ENCODE peak calls at places on chromosome 7, in four cellular contexts. A, Y, N and G are unnamed samples.

GRCh38 chr7:27150568-27151340 is 1.6 kb downstream of the HOXA3 start:
- DNase-seq in N (peak), A (peak), Y (no peak), G (no peak)

GRCh38 chr7:132183822-132184380 is 392.4 kb downstream of the PLXNA4 start:
- DNase-seq in N (no peak), Y (no peak), A (no peak), G (no peak)

GRCh38 chr7:115015619-115016018 is 93.7 kb downstream of the MDFIC start:
- DNase-seq in Y (no peak), A (peak), N (no peak), G (no peak)

GRCh38 chr7:53398566-53398965 is 363.1 kb downstream of the POM121L12 start:
- DNase-seq in A (peak), Y (no peak), N (no peak), G (no peak)

GRCh38 chr7:568681-569035 is 49.0 kb upstream of the PDGFA start:
- DNase-seq in Y (no peak), N (no peak), A (no peak), G (no peak)

GRCh38 chr7:132311747-132312146 is 264.5 kb downstream of the PLXNA4 start:
- DNase-seq in N (no peak), Y (no peak), A (no peak), G (no peak)

GRCh38 chr7:157926521-157927167 is 589.8 kb downstream of the DNAJB6 start:
- DNase-seq in Y (no peak), N (no peak), A (no peak), G (no peak)

GRCh38 chr7:115087437-115087836 is 165.5 kb downstream of the MDFIC start:
- DNase-seq in Y (no peak), A (peak), N (no peak), G (no peak)

GRCh38 chr7:2182461-2182860 is 50.3 kb downstream of the MAD1L1 start:
- DNase-seq in N (no peak), A (no peak), Y (no peak), G (no peak)

GRCh38 chr7:30224511-30225031 is 59.8 kb upstream of the ZNRF2 start:
- DNase-seq in N (no peak), Y (peak), A (no peak), G (peak)